ENCODE peak calls at places on chromosomes 11 and 22, in ten cellular contexts. J, O, H, I, P, G, U, L, D and C are unnamed samples. For H3K36me3, the result is how much of the 10 kb centered on the place peaks cover.

GRCh38 chr22:17860220-17860965 is 86.1 kb upstream of the BID start:
- DNase-seq in J (no peak), O (no peak), H (no peak), I (no peak), P (no peak), G (no peak), U (no peak), L (no peak), D (no peak), C (no peak)

GRCh38 chr11:124194696-124195418 is 11.7 kb downstream of the OR10D3 start:
- DNase-seq in J (peak), O (peak), H (peak), I (peak), P (peak), G (peak), U (peak), L (peak), D (peak), C (peak)

GRCh38 chr11:102476812-102477211 is 24.2 kb upstream of the TMEM123 start:
- DNase-seq in J (peak), O (no peak), H (no peak), I (peak), P (no peak), G (no peak), U (peak), L (peak), D (peak), C (peak)

GRCh38 chr11:3947084-3947483 is 91.6 kb downstream of the STIM1 start:
- DNase-seq in J (no peak), O (peak), H (no peak), I (peak), P (peak), G (no peak), U (peak), L (no peak), D (no peak), C (peak)

GRCh38 chr11:13009921-13010736 is 1.0 kb downstream of the RASSF10 start:
- DNase-seq in J (no peak), O (no peak), H (peak), I (peak), P (no peak), G (peak), U (peak), L (peak), D (peak), C (no peak)

GRCh38 chr22:43823353-43823908 is 11.3 kb upstream of the EFCAB6 start:
- DNase-seq in J (peak), O (no peak), H (no peak), I (no peak), P (no peak), G (peak), U (no peak), L (peak), D (peak), C (no peak)

GRCh38 chr22:47655930-47656329 is 893.5 kb downstream of the TBC1D22A start:
- DNase-seq in J (no peak), O (no peak), H (no peak), I (no peak), P (no peak), G (no peak), U (no peak), L (no peak), D (no peak), C (no peak)

GRCh38 chr11:129620705-129621104 is 194.9 kb upstream of the TMEM45B start:
- DNase-seq in J (peak), O (no peak), H (no peak), I (no peak), P (peak), G (no peak), U (no peak), L (no peak), D (peak), C (no peak)

GRCh38 chr11:70915158-70915795 is 337.1 kb downstream of the SHANK2 start:
- DNase-seq in J (no peak), O (no peak), H (no peak), I (no peak), P (no peak), G (no peak), U (no peak), L (no peak), D (no peak), C (no peak)

GRCh38 chr11:108269583-108269982 is 46.7 kb downstream of the ATM start:
- DNase-seq in J (no peak), O (no peak), H (no peak), I (no peak), P (no peak), G (no peak), U (no peak), L (no peak), D (no peak), C (no peak)

GRCh38 chr22:40877488-40877887 is 15.6 kb upstream of the DNAJB7 start:
- DNase-seq in J (no peak), O (no peak), H (no peak), I (no peak), P (no peak), G (no peak), U (no peak), L (no peak), D (no peak), C (no peak)

GRCh38 chr11:42812408-42812807 is 499.4 kb upstream of the API5 start:
- DNase-seq in J (no peak), O (no peak), H (no peak), I (no peak), P (no peak), G (no peak), U (no peak), L (no peak), D (no peak), C (no peak)

GRCh38 chr11:111356660-111357048 is 22.4 kb downstream of the POU2AF1 start:
- DNase-seq in J (no peak), O (no peak), H (no peak), I (no peak), P (no peak), G (no peak), U (no peak), L (no peak), D (no peak), C (no peak)

GRCh38 chr22:24247564-24248344 is 2.9 kb upstream of the GGT5 start:
- DNase-seq in J (peak), O (peak), H (peak), I (peak), P (peak), G (peak), U (peak), L (peak), D (peak), C (peak)

GRCh38 chr22:23301591-23301990 is 121.3 kb downstream of the BCR start:
- DNase-seq in J (no peak), O (no peak), H (no peak), I (no peak), P (no peak), G (no peak), U (no peak), L (no peak), D (no peak), C (no peak)

GRCh38 chr11:128905345-128906184 is 14.4 kb downstream of the KCNJ5 start:
- DNase-seq in J (peak), O (peak), H (peak), I (no peak), P (peak), G (peak), U (peak), L (peak), D (peak), C (no peak)

GRCh38 chr11:86710936-86711335 is 38.5 kb upstream of the ME3 start:
- DNase-seq in J (no peak), O (no peak), H (no peak), I (no peak), P (no peak), G (no peak), U (no peak), L (no peak), D (no peak), C (no peak)

GRCh38 chr22:36925388-36926290 is 12.2 kb downstream of the CSF2RB start:
- DNase-seq in J (peak), O (no peak), H (no peak), I (no peak), P (no peak), G (no peak), U (peak), L (no peak), D (no peak), C (no peak)

GRCh38 chr11:71505001-71505400 is 22.1 kb upstream of the KRTAP5-7 start:
- DNase-seq in J (no peak), O (no peak), H (peak), I (peak), P (no peak), G (no peak), U (no peak), L (no peak), D (no peak), C (no peak)

GRCh38 chr22:42932857-42933782 is 76.0 kb upstream of the ARFGAP3 start:
- DNase-seq in J (no peak), O (no peak), H (no peak), I (no peak), P (no peak), G (no peak), U (peak), L (no peak), D (no peak), C (peak)

GRCh38 chr11:34682822-34683221 is 61.9 kb downstream of the EHF start:
- DNase-seq in J (peak), O (peak), H (no peak), I (no peak), P (no peak), G (peak), U (peak), L (no peak), D (peak), C (no peak)

GRCh38 chr11:45423036-45423435 is 136.9 kb upstream of the SYT13 start:
- DNase-seq in J (no peak), O (no peak), H (no peak), I (no peak), P (no peak), G (no peak), U (no peak), L (no peak), D (no peak), C (no peak)

GRCh38 chr11:77396911-77397310 is 77.0 kb downstream of the PAK1 start:
- DNase-seq in J (no peak), O (no peak), H (no peak), I (no peak), P (no peak), G (no peak), U (peak), L (no peak), D (no peak), C (no peak)

GRCh38 chr22:29093501-29093921 is 20.7 kb downstream of the KREMEN1 start:
- DNase-seq in J (no peak), O (peak), H (peak), I (no peak), P (peak), G (no peak), U (peak), L (no peak), D (no peak), C (no peak)

GRCh38 chr22:36383110-36383581 is 4.6 kb downstream of the MYH9 start:
- DNase-seq in J (peak), O (peak), H (no peak), I (peak), P (peak), G (no peak), U (peak), L (no peak), D (peak), C (peak)

GRCh38 chr11:12539570-12539969 is 134.7 kb upstream of the TEAD1 start:
- DNase-seq in J (peak), O (peak), H (no peak), I (peak), P (peak), G (no peak), U (peak), L (no peak), D (peak), C (no peak)

GRCh38 chr11:11463397-11463796 is 110.3 kb upstream of the CSNK2A3 start:
- DNase-seq in J (no peak), O (peak), H (peak), I (no peak), P (peak), G (no peak), U (no peak), L (no peak), D (no peak), C (no peak)

GRCh38 chr11:48170840-48171233 is 45.8 kb upstream of the OR4B1 start:
- DNase-seq in J (no peak), O (peak), H (no peak), I (peak), P (peak), G (no peak), U (peak), L (no peak), D (no peak), C (peak)

GRCh38 chr11:134464981-134465730 is 53.1 kb upstream of the B3GAT1 start:
- DNase-seq in J (no peak), O (no peak), H (no peak), I (no peak), P (no peak), G (no peak), U (no peak), L (no peak), D (no peak), C (no peak)

GRCh38 chr11:75241906-75242644 is 1.5 kb downstream of the TPBGL start:
- DNase-seq in J (no peak), O (no peak), H (no peak), I (no peak), P (no peak), G (peak), U (no peak), L (no peak), D (no peak), C (no peak)

GRCh38 chr22:50548046-50548912 is 2.6 kb downstream of the KLHDC7B start:
- DNase-seq in J (no peak), O (no peak), H (peak), I (no peak), P (no peak), G (no peak), U (no peak), L (no peak), D (no peak), C (peak)

GRCh38 chr22:45531944-45532631 is 29.4 kb downstream of the FBLN1 start:
- DNase-seq in J (no peak), O (no peak), H (peak), I (no peak), P (no peak), G (no peak), U (no peak), L (no peak), D (peak), C (no peak)

GRCh38 chr11:112632866-112633505 is 328.2 kb upstream of the NCAM1 start:
- DNase-seq in J (no peak), O (no peak), H (no peak), I (no peak), P (no peak), G (no peak), U (no peak), L (no peak), D (no peak), C (no peak)

GRCh38 chr11:13680501-13681264 is 12.2 kb downstream of the FAR1 start:
- DNase-seq in J (no peak), O (no peak), H (no peak), I (no peak), P (peak), G (peak), U (no peak), L (no peak), D (no peak), C (peak)

GRCh38 chr11:72191961-72192381 is at the start of gene FOLR1:
- DNase-seq in J (peak), O (peak), H (no peak), I (no peak), P (no peak), G (peak), U (no peak), L (peak), D (peak), C (no peak)

GRCh38 chr11:117478126-117478856 is 150.6 kb downstream of the CEP164 start:
- DNase-seq in J (no peak), O (no peak), H (no peak), I (no peak), P (no peak), G (no peak), U (no peak), L (no peak), D (no peak), C (no peak)

GRCh38 chr11:59224419-59224928 is 11.7 kb upstream of the MPEG1 start:
- DNase-seq in J (peak), O (peak), H (no peak), I (peak), P (peak), G (no peak), U (no peak), L (no peak), D (no peak), C (no peak)

GRCh38 chr11:59223177-59223576 is 10.4 kb upstream of the MPEG1 start:
- DNase-seq in J (no peak), O (no peak), H (no peak), I (no peak), P (no peak), G (no peak), U (no peak), L (no peak), D (no peak), C (no peak)

GRCh38 chr11:59223611-59224010 is 10.9 kb upstream of the MPEG1 start:
- DNase-seq in J (no peak), O (no peak), H (no peak), I (no peak), P (no peak), G (no peak), U (no peak), L (no peak), D (no peak), C (no peak)

GRCh38 chr11:59221438-59221837 is 8.7 kb upstream of the MPEG1 start:
- DNase-seq in J (peak), O (no peak), H (no peak), I (no peak), P (peak), G (no peak), U (peak), L (no peak), D (peak), C (peak)

GRCh38 chr11:59222464-59223065 is 9.8 kb upstream of the MPEG1 start:
- DNase-seq in J (no peak), O (no peak), H (no peak), I (no peak), P (no peak), G (no peak), U (no peak), L (no peak), D (no peak), C (no peak)
- H2AFZ ChIP-seq in J (no peak), O (no peak), H (no peak), I (no peak), P (no peak), G (no peak), U (no peak), L (no peak), D (no peak), C (no peak)

DNA sequence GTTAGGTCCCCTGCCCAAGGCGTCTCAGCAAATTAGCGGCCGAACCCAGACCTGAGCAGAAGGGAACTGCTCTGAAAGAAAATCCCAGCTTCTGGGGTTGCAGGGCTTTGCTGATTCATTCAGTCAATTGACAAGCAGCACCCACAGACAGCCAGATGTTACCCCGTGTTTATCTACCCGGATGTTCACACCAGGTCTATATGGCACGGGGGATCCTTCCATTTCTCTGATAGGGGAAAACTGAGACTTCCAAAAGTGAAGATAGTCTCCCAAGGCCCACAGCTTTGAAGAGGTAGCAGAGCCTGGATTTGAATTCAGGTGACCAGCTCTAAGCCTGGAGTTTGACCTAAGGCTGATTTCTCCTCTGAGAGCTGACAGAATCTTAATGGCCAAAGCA is 14.0 kb upstream of the OAF start:
- DNase-seq in J (no peak), O (no peak), H (no peak), I (no peak), P (no peak), G (no peak), U (no peak), L (no peak), D (no peak), C (no peak)
- H3K27ac ChIP-seq in J (no peak), O (no peak), H (no peak), I (no peak), P (no peak), G (no peak), U (no peak), L (no peak), D (no peak), C (no peak)

GRCh38 chr11:103736986-103737622 is 299.3 kb upstream of the DDI1 start:
- DNase-seq in J (no peak), O (no peak), H (no peak), I (no peak), P (no peak), G (no peak), U (no peak), L (no peak), D (no peak), C (no peak)
- H3K36me3 ChIP-seq in J (under half), O (under half), H (under half), I (under half), P (under half), G (under half), U (under half), L (under half), D (under half), C (under half)

DNA sequence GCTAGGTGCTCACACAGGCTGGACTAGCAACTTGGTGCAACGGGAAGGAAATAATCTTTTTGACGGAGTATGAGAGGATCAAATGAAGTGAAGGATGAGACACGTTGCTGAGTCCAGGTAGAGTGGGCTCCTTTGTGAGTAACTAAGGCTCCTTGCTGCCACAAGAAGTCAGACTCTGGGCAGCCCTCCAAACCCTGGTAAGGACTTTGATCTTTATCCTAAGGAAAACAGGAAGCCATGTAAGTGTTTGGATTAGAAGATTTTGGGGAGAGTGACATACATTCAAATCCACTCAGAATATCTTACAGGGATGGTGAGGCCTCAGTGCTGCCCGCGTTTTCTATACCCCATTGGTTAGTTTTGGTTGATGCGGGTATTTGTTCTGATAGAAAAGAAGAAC is 155.9 kb upstream of the RAG2 start:
- DNase-seq in J (no peak), O (no peak), H (no peak), I (no peak), P (no peak), G (no peak), U (no peak), L (no peak), D (no peak), C (no peak)
- H2AFZ ChIP-seq in J (no peak), O (no peak), H (no peak), I (no peak), P (no peak), G (no peak), U (no peak), L (no peak), D (no peak), C (no peak)

DNA sequence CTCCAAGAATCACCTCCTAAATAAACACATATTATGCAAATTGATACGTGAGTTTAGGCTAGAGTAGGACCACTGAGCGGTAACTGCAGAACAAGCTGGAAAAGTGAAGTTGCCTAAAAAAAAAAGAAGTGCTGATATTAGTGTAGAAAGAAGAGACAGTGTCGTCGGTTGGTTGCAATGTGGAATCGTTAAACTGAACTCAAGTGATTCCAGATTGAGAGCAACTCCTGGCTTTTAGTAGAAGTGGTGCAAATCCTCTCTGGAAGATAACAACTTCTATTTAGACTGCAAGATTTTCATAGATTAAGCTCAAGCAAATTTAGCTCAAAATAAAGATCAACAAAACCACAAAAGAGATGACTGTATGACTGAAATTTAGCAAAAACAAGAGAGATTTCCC is 97.0 kb upstream of the PGR start:
- DNase-seq in J (no peak), O (no peak), H (no peak), I (no peak), P (no peak), G (no peak), U (no peak), L (no peak), D (no peak), C (no peak)
- H3K27ac ChIP-seq in J (no peak), O (no peak), H (no peak), I (no peak), P (no peak), G (no peak), U (no peak), L (no peak), D (no peak), C (no peak)

GRCh38 chr11:46677169-46677568 is 23.2 kb downstream of the ARHGAP1 start:
- DNase-seq in J (no peak), O (no peak), H (no peak), I (no peak), P (no peak), G (no peak), U (no peak), L (no peak), D (no peak), C (no peak)

GRCh38 chr11:46675288-46675851 is 25.0 kb downstream of the ARHGAP1 start:
- DNase-seq in J (peak), O (peak), H (no peak), I (no peak), P (peak), G (no peak), U (peak), L (no peak), D (peak), C (no peak)

GRCh38 chr11:46677991-46678740 is 22.3 kb downstream of the ARHGAP1 start:
- DNase-seq in J (no peak), O (peak), H (no peak), I (no peak), P (no peak), G (no peak), U (peak), L (no peak), D (no peak), C (no peak)

GRCh38 chr11:46675949-46676348 is 24.5 kb downstream of the ARHGAP1 start:
- DNase-seq in J (no peak), O (no peak), H (no peak), I (no peak), P (no peak), G (no peak), U (no peak), L (no peak), D (no peak), C (no peak)

GRCh38 chr11:46676436-46677158 is 23.8 kb downstream of the ARHGAP1 start:
- DNase-seq in J (no peak), O (no peak), H (no peak), I (no peak), P (no peak), G (no peak), U (no peak), L (no peak), D (no peak), C (no peak)
- H3K36me3 ChIP-seq in J (under half), O (half or more), H (under half), I (under half), P (under half), G (under half), U (half or more), L (under half), D (under half), C (under half)